ENCODE peak calls at places on chromosomes 5 and 9, in eight cellular contexts. G, Y, W, D, A, J, I and U are unnamed samples.

GRCh38 chr5:150570333-150570732 is 62.4 kb downstream of the NDST1 start:
- DNase-seq in D (no peak), Y (no peak), W (no peak), A (no peak), J (no peak), G (no peak), I (no peak), U (no peak)

GRCh38 chr9:134769084-134769455 is 111.5 kb upstream of the FCN2 start:
- DNase-seq in I (no peak), D (no peak), W (no peak), A (no peak), G (no peak), Y (no peak), J (no peak), U (no peak)

GRCh38 chr5:37983463-37983862 is 143.6 kb upstream of the GDNF start:
- DNase-seq in W (no peak), J (no peak), D (no peak), I (no peak), G (no peak), A (no peak), Y (no peak), U (no peak)

GRCh38 chr9:133115604-133116345 is 5.3 kb downstream of the RALGDS start:
- DNase-seq in Y (peak; percentile 2), G (peak; percentile 63), D (peak; percentile 78), A (no peak), W (peak; percentile 35), I (no peak), J (no peak), U (peak; percentile 83)

GRCh38 chr9:17802249-17802857 is 223.5 kb downstream of the SH3GL2 start:
- DNase-seq in Y (no peak), G (peak; percentile 16), A (no peak), D (no peak), J (no peak), W (no peak), I (no peak), U (no peak)

GRCh38 chr9:20528253-20528652 is 94.0 kb downstream of the MLLT3 start:
- DNase-seq in A (no peak), I (no peak), Y (no peak), D (no peak), G (no peak), J (no peak), W (no peak), U (no peak)

GRCh38 chr5:171415115-171415730 is 4.2 kb upstream of the FGF18 start:
- DNase-seq in J (no peak), Y (no peak), W (no peak), D (no peak), A (no peak), G (peak; percentile 63), I (no peak), U (no peak)

GRCh38 chr9:120481248-120481647 is 98.7 kb downstream of the CDK5RAP2 start:
- DNase-seq in G (no peak), J (no peak), D (no peak), Y (no peak), W (no peak), A (no peak), I (no peak), U (no peak)

GRCh38 chr5:102910240-102911226 is 155.4 kb downstream of the PAM start:
- DNase-seq in W (no peak), A (no peak), I (peak; percentile 88), D (no peak), J (no peak), G (peak; percentile 70), Y (no peak), U (no peak)

GRCh38 chr5:86971034-86971511 is 296.6 kb upstream of the RASA1 start:
- DNase-seq in I (peak; percentile 18), A (no peak), D (no peak), G (peak; percentile 27), J (no peak), W (no peak), Y (no peak), U (peak; percentile 8)

GRCh38 chr9:82670726-82671125 is 392.2 kb downstream of the RASEF start:
- DNase-seq in G (no peak), Y (no peak), D (no peak), A (no peak), W (no peak), J (no peak), I (no peak), U (no peak)

GRCh38 chr9:113682297-113682771 is 193.8 kb upstream of the ZNF618 start:
- DNase-seq in J (peak; percentile 61), I (peak; percentile 83), D (no peak), G (peak; percentile 90), A (peak; percentile 70), W (peak; percentile 88), Y (no peak), U (peak; percentile 78)

GRCh38 chr5:12217039-12217438 is 312.8 kb upstream of the CTNND2 start:
- DNase-seq in J (no peak), G (no peak), D (no peak), Y (no peak), W (no peak), A (no peak), I (no peak), U (no peak)

GRCh38 chr9:23849379-23849778 is 23.3 kb upstream of the ELAVL2 start:
- DNase-seq in A (no peak), G (no peak), I (no peak), J (no peak), Y (no peak), D (no peak), W (no peak), U (no peak)

GRCh38 chr9:23855885-23856284 is 29.8 kb upstream of the ELAVL2 start:
- DNase-seq in W (no peak), A (no peak), D (no peak), Y (no peak), I (no peak), J (no peak), G (no peak), U (no peak)

GRCh38 chr9:23850242-23851023 is 24.4 kb upstream of the ELAVL2 start:
- DNase-seq in I (no peak), A (no peak), D (no peak), W (no peak), J (no peak), G (no peak), Y (no peak), U (no peak)

DNA sequence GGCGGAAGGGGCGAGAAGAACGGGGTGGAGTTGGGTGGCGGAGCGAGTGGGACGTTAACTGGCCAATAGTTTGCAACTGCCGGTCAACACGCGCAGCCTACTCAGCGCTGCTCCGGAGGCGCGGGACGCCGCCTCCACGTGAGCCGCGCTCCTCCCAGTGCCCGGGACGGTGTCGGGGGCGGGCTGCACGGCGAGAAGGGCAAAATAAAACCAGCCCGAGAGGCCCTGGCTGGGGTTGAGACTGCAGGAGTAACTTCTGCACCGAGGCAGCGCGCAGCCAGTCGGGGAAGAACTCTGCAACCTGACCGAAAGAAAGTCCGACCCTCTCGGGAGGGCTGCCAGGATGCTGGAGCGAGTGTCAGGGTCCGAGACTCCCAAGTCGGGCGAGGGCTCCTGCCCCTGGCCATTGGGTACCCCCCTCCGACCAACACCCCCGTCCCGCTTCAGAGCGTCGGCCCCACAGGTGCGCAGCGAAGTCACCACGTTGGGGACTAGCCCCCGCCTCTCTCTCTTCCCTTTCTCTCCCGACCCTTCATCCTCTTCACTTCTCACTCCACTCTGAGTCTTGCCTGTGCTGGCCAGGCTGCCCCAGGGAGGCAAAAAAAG is 25.1 kb upstream of the ELAVL2 start:
- DNase-seq in G (no peak), Y (no peak), W (peak; percentile 50), I (no peak), J (no peak), A (peak; percentile 12), D (peak; percentile 68), U (peak; percentile 29)
- H3K4me3 ChIP-seq in G (no peak overlapping the region), Y (peak overlapping the region; percentile 48), W (peak overlapping the region; percentile 15), I (no peak overlapping the region), J (peak overlapping the region; percentile 46), A (peak overlapping the region; percentile 30), D (peak overlapping the region; percentile 7), U (no peak overlapping the region)

DNA sequence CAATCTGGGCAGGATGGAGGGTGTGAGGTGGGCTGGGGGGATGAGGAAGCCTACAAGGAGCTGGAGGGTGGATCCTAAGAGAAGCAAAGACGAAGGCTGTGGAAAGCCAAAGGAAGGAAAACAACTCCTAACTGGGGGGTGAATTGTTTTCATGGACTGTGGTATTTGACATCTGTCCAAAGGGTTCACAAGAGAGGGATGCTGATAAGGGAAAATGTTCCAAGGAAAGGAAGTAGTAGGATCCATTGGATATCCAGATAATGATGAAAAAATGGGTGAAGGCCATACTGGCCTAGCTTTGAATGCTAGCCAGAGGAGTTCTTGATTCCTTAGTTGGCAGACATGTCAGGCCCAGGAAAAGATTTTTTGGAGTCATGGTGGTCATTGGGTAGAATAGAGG is 51.8 kb upstream of the FOXI1 start:
- DNase-seq in D (no peak), Y (no peak), W (no peak), J (no peak), A (no peak), I (no peak), G (no peak), U (no peak)
- H3K36me3 ChIP-seq in D (peaks cover 85% of the 10 kb centered on the region), Y (no peaks in the 10 kb centered on the region), W (no peaks in the 10 kb centered on the region), J (no peaks in the 10 kb centered on the region), A (no peaks in the 10 kb centered on the region), I (no peaks in the 10 kb centered on the region), G (no peaks in the 10 kb centered on the region), U (no peaks in the 10 kb centered on the region)

DNA sequence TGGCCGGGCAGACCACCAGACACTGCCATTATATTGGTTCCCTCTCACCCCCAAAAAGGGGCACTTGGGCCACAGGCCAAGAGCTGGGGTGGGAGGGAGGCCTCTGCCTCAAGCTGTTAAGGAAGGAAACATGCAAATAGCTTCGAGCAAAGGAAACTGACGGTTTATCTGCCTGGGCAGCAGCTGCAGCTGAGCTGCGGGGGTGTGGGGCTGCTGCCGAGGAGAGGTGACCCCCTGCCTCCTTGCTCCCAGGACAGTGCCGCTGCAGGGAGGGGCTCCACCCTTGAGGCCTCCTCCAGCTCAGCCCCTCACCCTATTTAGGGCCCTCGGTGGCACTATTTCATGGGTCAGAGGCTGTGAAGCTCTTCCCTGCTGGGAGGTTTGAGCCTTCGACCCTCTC is 789 bp downstream of the DOK3 start:
- DNase-seq in J (no peak), D (peak; percentile 87), W (no peak), G (no peak), A (no peak), Y (no peak), I (no peak), U (no peak)
- TF ChIP-seq POLR2A in J (no peak), D (no peak), W (no peak), G (no peak), A (no peak), Y (no peak), I (no peak), U (no peak)

DNA sequence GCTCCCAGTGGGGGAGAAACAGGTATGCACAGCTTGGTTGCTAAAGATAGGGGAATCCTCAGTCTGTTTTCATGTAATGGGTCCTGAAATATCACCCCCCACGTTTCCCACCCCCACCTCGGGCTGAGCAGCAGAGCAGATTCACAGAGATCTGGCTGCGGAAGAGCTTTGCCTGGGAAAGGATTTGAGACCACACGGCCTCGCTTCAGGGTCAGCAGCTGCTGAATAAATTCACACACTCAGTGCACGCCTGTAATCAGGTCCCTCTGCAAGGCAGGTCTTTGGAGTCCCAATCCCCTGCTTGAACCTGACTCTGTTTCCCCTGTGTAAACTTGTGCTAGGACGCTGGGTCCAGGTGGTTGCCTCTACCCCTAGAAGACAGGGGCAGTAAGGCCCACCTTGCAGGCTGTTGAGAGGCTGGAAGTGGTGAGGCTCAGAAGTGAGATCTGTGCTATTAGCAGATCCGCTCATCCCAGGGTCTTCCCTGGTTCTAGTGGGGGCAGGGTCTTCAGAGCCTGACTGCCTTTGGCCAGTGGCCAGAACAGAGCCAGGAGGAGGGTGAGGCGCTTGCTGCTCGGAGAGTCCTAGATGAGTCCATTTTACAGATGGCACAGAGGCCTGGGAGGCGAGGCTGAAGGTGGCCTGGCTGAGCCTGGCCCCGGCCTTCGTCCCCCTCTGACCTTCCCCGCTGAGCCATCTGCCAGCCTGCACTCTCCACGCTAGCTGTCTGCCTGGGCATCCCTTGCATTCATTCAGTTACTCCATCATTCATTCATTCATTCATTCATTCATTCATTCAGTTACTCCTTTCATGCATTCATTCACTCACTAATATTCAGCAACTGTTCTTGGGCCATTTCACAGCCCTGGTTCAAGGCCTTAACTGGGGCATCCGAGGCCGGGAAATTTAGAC is 16.7 kb upstream of the NEURL1B start:
- DNase-seq in G (no peak), W (peak; percentile 30), I (no peak), Y (no peak), D (peak; percentile 64), J (no peak), A (no peak), U (no peak)
- H3K4me3 ChIP-seq in G (no peak overlapping the region), W (no peak overlapping the region), I (no peak overlapping the region), Y (no peak overlapping the region), D (no peak overlapping the region), J (no peak overlapping the region), A (no peak overlapping the region), U (no peak overlapping the region)